ENCODE peak calls at places on chromosomes 16 and 17, in four cellular contexts. Y, R, P and B are unnamed samples.
A peak's percentile ranks its signal among the peaks of the same experiment; 100 is the strongest.

GRCh38 chr17:33291248-33292183 is 1.6 kb downstream of the ASIC2 start:
- DNase-seq in Y (peak; percentile 66), R (no peak), P (no peak), B (peak; percentile 24)

GRCh38 chr17:36105718-36106117 is 2.1 kb downstream of the CCL4 start:
- DNase-seq in R (no peak), P (no peak), Y (no peak), B (no peak)

GRCh38 chr17:8785547-8786412 is 13.4 kb downstream of the MFSD6L start:
- DNase-seq in Y (peak; percentile 72), P (peak; percentile 62), R (peak; percentile 67), B (peak; percentile 43)

GRCh38 chr17:41777579-41778188 is 8.8 kb downstream of the JUP start:
- DNase-seq in Y (peak; percentile 98), R (peak; percentile 88), P (no peak), B (peak; percentile 98)

GRCh38 chr16:85374571-85374872 is 238.6 kb upstream of the GSE1 start:
- DNase-seq in P (no peak), Y (no peak), R (no peak), B (no peak)

GRCh38 chr16:78900039-78900811 is 700.3 kb downstream of the MAF start:
- DNase-seq in P (no peak), R (no peak), Y (no peak), B (no peak)

GRCh38 chr17:58541249-58541648 is 26.8 kb upstream of the MTMR4 start:
- DNase-seq in P (peak; percentile 54), R (no peak), Y (peak; percentile 43), B (no peak)

GRCh38 chr17:40516581-40517285 is 15.3 kb upstream of the TNS4 start:
- DNase-seq in Y (peak; percentile 85), R (no peak), P (peak; percentile 83), B (peak; percentile 59)

GRCh38 chr17:14741516-14741915 is 440.6 kb downstream of the HS3ST3B1 start:
- DNase-seq in Y (peak; percentile 42), R (peak; percentile 64), P (no peak), B (peak; percentile 27)

GRCh38 chr17:14736631-14737030 is 435.8 kb downstream of the HS3ST3B1 start:
- DNase-seq in Y (no peak), R (no peak), P (no peak), B (no peak)

GRCh38 chr17:14738652-14738988 is 437.7 kb downstream of the HS3ST3B1 start:
- DNase-seq in Y (no peak), P (no peak), R (no peak), B (no peak)

GRCh38 chr17:14739656-14740431 is 439.0 kb downstream of the HS3ST3B1 start:
- DNase-seq in Y (no peak), R (no peak), P (no peak), B (no peak)

GRCh38 chr17:14737984-14738651 is 437.2 kb downstream of the HS3ST3B1 start:
- DNase-seq in R (peak; percentile 99), Y (peak; percentile 99), P (no peak), B (peak; percentile 92)
- TF ChIP-seq CTCF in R (peak; percentile 62), Y (peak; percentile 38), P (no peak), B (peak; percentile 31)

GRCh38 chr16:80804451-80805383 is at the start of gene CDYL2:
- DNase-seq in Y (no peak), P (peak; percentile 70), R (no peak), B (no peak)

GRCh38 chr16:80802902-80803301 is 1.5 kb downstream of the CDYL2 start:
- DNase-seq in R (no peak), P (no peak), Y (no peak), B (no peak)

GRCh38 chr16:80804061-80804450 is 342 bp downstream of the CDYL2 start:
- DNase-seq in Y (peak; percentile 32), P (peak; percentile 82), R (peak; percentile 54), B (peak; percentile 63)

GRCh38 chr16:80802129-80802528 is 2.3 kb downstream of the CDYL2 start:
- DNase-seq in R (no peak), P (no peak), Y (no peak), B (no peak)

DNA sequence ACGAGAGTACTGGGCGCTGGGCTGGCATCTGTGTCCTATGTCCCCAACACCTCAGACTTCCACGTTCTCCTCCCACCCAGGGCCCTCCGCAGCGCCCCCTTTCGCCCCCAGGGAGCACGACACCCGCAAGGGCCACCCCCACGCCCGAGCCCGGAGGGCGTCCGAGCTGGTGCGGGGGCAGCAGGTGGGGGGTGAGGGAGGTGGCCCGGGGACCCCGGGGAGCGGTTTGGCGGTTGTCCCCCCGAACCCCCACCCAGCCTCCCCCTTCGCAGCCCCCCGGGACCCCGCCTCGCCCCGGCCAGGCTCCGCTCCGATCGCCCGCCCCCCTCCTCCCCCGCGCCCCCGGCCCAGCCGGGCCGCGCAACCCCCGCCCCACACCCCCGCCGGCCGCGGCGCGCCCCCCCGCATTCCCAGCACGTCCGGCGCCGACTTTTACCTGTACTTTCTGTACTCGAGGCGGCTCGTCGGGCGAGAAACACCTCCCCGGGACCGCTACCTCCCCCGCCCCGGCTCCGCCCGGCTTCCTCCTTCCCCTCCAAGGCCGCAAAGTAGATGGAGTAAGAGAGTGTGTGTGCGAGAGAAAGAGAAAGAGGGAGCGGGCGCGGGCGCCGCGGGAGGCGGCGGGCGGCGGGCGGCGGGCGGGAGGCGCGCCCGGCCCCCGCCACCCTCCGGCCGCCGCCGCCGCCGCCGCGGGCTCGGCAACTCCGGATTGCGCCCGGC is 897 bp downstream of the CDYL2 start:
- DNase-seq in P (peak; percentile 54), Y (no peak), R (no peak), B (no peak)
- H3K4me3 ChIP-seq in P (peak overlapping the region; percentile 54), Y (peak overlapping the region; percentile 64), R (peak overlapping the region; percentile 91), B (peak overlapping the region; percentile 60)

GRCh38 chr16:68367034-68367433 is 56.2 kb downstream of the PRMT7 start:
- DNase-seq in P (peak; percentile 69), R (peak; percentile 33), Y (peak; percentile 52), B (peak; percentile 23)
- TF ChIP-seq CTCF in P (peak; percentile 53), R (peak; percentile 66), Y (peak; percentile 48), B (peak; percentile 30)

GRCh38 chr16:75114946-75115825 is 1.4 kb downstream of the LDHD start:
- DNase-seq in Y (no peak), P (no peak), R (no peak), B (no peak)

GRCh38 chr16:75114179-75114945 is 2.2 kb downstream of the LDHD start:
- DNase-seq in P (no peak), Y (no peak), R (no peak), B (no peak)

GRCh38 chr16:75116081-75116910 is at the start of gene LDHD:
- DNase-seq in R (peak; percentile 41), P (no peak), Y (peak; percentile 81), B (peak; percentile 56)

GRCh38 chr16:75118943-75119539 is 2.5 kb upstream of the LDHD start:
- DNase-seq in Y (no peak), R (no peak), P (no peak), B (no peak)

DNA sequence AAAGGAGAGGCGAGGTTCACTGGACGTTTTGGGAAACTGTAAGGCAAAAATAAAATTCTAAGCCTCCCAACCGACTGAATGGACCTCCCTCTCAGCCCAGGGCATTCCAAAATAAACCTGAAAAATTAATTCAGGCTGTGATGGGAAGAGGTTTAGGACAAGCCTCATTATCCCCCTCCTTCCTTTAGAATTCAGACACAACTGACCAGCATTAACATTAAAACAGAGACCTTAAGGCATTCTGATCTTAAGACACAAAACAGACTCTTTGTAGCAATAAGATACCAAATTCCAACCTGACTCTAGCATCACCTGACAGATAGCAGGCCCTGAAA is 298 bp upstream of the LDHD start:
- DNase-seq in R (no peak), P (no peak), Y (no peak), B (no peak)
- H3K4me3 ChIP-seq in R (no peak overlapping the region), P (no peak overlapping the region), Y (no peak overlapping the region), B (no peak overlapping the region)

GRCh38 chr17:17950806-17951205 is 21.4 kb downstream of the TOM1L2 start:
- DNase-seq in Y (no peak), R (no peak), P (no peak), B (no peak)
- TF ChIP-seq CTCF in Y (no peak), R (peak; percentile 59), P (no peak), B (peak; percentile 37)

GRCh38 chr16:4795828-4796572 is 831 bp downstream of the SMIM22 start:
- DNase-seq in R (no peak), Y (no peak), P (no peak), B (no peak)
- H3K4me3 ChIP-seq in R (no peak overlapping the region), Y (no peak overlapping the region), P (no peak overlapping the region), B (no peak overlapping the region)

GRCh38 chr16:49693445-49693844 is 162.5 kb downstream of the ZNF423 start:
- DNase-seq in R (no peak), P (no peak), Y (no peak), B (no peak)

GRCh38 chr16:49687603-49688002 is 168.3 kb downstream of the ZNF423 start:
- DNase-seq in P (no peak), R (no peak), Y (no peak), B (no peak)

GRCh38 chr16:49690778-49691177 is 165.1 kb downstream of the ZNF423 start:
- DNase-seq in Y (no peak), P (no peak), R (no peak), B (no peak)

GRCh38 chr16:49684731-49685130 is 171.2 kb downstream of the ZNF423 start:
- DNase-seq in Y (no peak), P (no peak), R (no peak), B (no peak)

DNA sequence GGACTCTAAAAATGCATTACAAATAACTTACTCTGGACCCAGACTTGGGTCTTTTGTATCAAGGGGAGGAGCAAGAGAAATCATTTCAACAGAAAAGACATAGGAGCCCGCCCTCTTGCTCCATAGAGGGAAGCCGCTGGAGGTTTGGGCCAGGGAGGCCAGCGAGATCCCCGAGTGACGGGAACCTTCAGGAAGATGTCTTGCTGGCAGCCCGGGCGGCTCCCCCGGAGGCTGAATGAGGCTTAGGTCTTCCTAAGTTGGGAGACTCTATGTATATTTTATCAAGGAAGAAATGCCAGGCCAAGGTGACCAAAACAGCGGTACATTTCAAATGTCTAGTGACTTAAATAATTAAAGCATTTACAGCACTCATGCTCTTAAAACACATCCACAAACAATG is 167.6 kb downstream of the ZNF423 start:
- DNase-seq in Y (no peak), P (no peak), R (no peak), B (no peak)
- TF ChIP-seq CTCF in Y (no peak), P (no peak), R (no peak), B (no peak)